ENCODE peak calls at places on chromosomes 1 and 21, in seven cellular contexts. B is uterus, K is tibial artery, T is psoas muscle, G is adrenal gland, R is fibroblast of lung, X is left ventricle myocardium inferior. V is an unnamed sample.

GRCh38 chr1:160354388-160354985 is 11.3 kb downstream of the NCSTN start:
- DNase-seq in B (no peak), K (no peak), T (no peak), G (no peak), R (peak; percentile 17), X (no peak), V (peak; percentile 5)

GRCh38 chr1:73593804-73594203 is 604.2 kb downstream of the LRRIQ3 start:
- DNase-seq in B (no peak), K (no peak), T (no peak), G (peak; percentile 30), R (no peak), X (no peak), V (no peak)

GRCh38 chr1:58441699-58442098 is 104.8 kb downstream of the OMA1 start:
- DNase-seq in B (no peak), K (no peak), T (no peak), G (no peak), R (no peak), X (no peak), V (no peak)

GRCh38 chr1:164473544-164473943 is 85.4 kb upstream of the PBX1 start:
- DNase-seq in B (no peak), K (no peak), T (no peak), G (peak; percentile 17), R (no peak), X (no peak), V (no peak)

GRCh38 chr1:58874327-58874726 is 90.5 kb upstream of the JUN start:
- DNase-seq in B (no peak), K (no peak), T (no peak), G (no peak), R (no peak), X (no peak), V (no peak)

GRCh38 chr1:217134857-217135568 is 411.8 kb upstream of the ESRRG start:
- DNase-seq in B (no peak), K (no peak), T (no peak), G (no peak), R (peak; percentile 26), X (no peak), V (no peak)

GRCh38 chr1:92778371-92778770 is 6.5 kb downstream of the EVI5 start:
- DNase-seq in B (no peak), K (no peak), T (no peak), G (no peak), R (no peak), X (no peak), V (no peak)

GRCh38 chr1:246308533-246309075 is 198.5 kb downstream of the SMYD3 start:
- DNase-seq in B (no peak), K (no peak), T (no peak), G (no peak), R (no peak), X (no peak), V (no peak)

GRCh38 chr1:227929746-227930472 is 17.8 kb downstream of the WNT9A start:
- DNase-seq in B (no peak), K (no peak), T (no peak), G (no peak), R (no peak), X (no peak), V (no peak)

GRCh38 chr21:33769057-33769456 is 126.8 kb downstream of the ITSN1 start:
- DNase-seq in B (no peak), K (no peak), T (no peak), G (no peak), R (no peak), X (no peak), V (no peak)

GRCh38 chr1:23389846-23390321 is 20.2 kb upstream of the ZNF436 start:
- DNase-seq in B (no peak), K (no peak), T (no peak), G (no peak), R (no peak), X (no peak), V (no peak)

GRCh38 chr1:156930483-156930882 is 10.1 kb downstream of the LRRC71 start:
- DNase-seq in B (no peak), K (no peak), T (no peak), G (no peak), R (no peak), X (no peak), V (no peak)

GRCh38 chr21:18608226-18608625 is 204.6 kb upstream of the TMPRSS15 start:
- DNase-seq in B (no peak), K (no peak), T (no peak), G (no peak), R (no peak), X (no peak), V (no peak)

GRCh38 chr1:165179306-165179705 is 177.2 kb downstream of the LMX1A start:
- DNase-seq in B (no peak), K (no peak), T (no peak), G (no peak), R (no peak), X (no peak), V (no peak)

DNA sequence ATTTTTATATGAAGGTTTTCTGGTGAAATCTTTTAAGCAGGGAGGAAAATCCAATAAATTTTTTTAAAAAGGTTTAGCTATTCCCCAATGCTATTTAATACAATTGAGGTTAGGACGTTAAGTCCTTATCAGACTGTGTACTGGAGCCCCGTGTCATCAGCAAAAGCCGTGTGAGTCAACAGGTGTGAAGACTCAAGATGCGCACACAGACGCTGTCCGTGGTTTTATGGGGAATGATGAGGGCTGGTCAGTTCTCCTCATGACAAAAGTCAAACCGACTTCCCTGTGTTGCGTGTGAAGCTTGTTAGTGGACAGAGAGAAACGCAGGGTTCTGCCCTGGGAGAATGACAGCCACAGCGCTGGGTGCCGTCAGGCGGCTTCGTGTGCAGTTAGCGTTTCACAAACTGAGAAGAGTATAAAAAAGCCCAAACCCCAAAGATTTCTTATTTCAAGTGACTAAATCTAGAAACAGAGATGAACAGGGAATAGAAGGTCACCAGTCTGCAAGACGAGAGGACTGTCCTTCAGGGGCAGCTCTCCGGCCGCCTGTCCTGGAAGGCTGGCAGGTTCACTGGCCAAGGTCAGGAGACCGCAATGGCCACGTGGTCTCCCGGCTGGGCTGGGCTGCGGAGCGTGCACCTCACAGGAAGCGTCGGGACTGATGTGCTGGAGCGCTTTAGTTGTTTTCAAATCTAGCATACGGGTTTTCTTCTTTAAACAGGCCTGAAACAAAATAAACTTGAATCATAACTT is 22.4 kb downstream of the PTTG1IP start:
- DNase-seq in B (no peak), K (peak; percentile 45), T (peak; percentile 42), G (peak; percentile 86), R (no peak), X (no peak), V (no peak)
- H3K27ac ChIP-seq in B (no peak overlapping the region), K (no peak overlapping the region), T (peak overlapping the region; percentile 19), G (peak overlapping the region; percentile 72), R (no peak overlapping the region), X (peak overlapping the region; percentile 38), V (no peak overlapping the region)

GRCh38 chr1:1940123-1940425 is 21.0 kb upstream of the TMEM52 start:
- DNase-seq in B (no peak), K (no peak), T (no peak), G (no peak), R (no peak), X (no peak), V (no peak)
- H3K27ac ChIP-seq in B (no peak overlapping the region), K (no peak overlapping the region), T (no peak overlapping the region), G (no peak overlapping the region), R (no peak overlapping the region), X (no peak overlapping the region), V (no peak overlapping the region)

GRCh38 chr1:177984761-177985160 is 14.9 kb upstream of the SEC16B start:
- DNase-seq in B (no peak), K (no peak), T (no peak), G (no peak), R (no peak), X (no peak), V (no peak)

GRCh38 chr1:177979272-177979671 is 9.4 kb upstream of the SEC16B start:
- DNase-seq in B (no peak), K (no peak), T (no peak), G (no peak), R (no peak), X (no peak), V (no peak)

GRCh38 chr1:177981186-177981585 is 11.3 kb upstream of the SEC16B start:
- DNase-seq in B (no peak), K (no peak), T (no peak), G (no peak), R (no peak), X (no peak), V (no peak)

GRCh38 chr1:177983087-177983823 is 13.4 kb upstream of the SEC16B start:
- DNase-seq in B (no peak), K (no peak), T (no peak), G (no peak), R (peak; percentile 18), X (no peak), V (no peak)

DNA sequence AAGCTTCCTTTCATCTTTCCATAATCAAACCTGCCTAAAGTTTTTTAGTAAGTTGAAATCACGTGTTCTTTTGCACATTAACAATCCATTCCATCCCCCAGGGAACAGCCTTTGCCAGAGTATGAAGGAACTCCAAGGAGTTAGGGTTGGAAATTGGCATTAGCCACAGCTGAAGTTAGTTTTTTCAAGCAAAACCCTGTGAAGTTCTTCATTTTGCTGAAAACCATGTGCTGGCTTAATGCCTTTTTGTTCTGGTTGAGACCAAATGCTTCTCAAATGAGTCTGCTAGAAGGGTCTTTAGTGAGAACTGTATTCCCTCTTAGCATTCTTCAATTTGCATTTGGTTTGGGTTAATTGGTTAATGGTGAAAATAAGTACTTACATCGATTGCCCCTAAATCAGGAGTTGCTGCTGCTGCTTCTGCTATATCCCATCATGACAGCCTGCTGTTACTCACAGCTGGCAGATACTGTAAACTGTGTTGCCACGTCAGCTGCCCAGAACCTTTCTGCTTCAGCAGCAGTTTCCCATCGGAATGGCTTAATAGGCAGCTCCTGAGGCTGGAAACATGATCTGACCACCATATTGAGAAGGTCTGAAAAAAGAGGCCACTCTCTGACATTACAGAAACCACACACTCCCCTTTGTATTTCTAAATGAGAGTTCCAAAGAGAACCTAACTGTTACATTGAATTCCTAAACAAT is 14.1 kb upstream of the SEC16B start:
- DNase-seq in B (peak; percentile 70), K (peak; percentile 77), T (peak; percentile 44), G (peak; percentile 46), R (peak; percentile 97), X (peak; percentile 28), V (peak; percentile 1)
- H3K27ac ChIP-seq in B (peak overlapping the region; percentile 53), K (peak overlapping the region; percentile 63), T (peak overlapping the region; percentile 11), G (no peak overlapping the region), R (peak overlapping the region; percentile 18), X (peak overlapping the region; percentile 44), V (no peak overlapping the region)

GRCh38 chr1:116159611-116160010 is 48.4 kb downstream of the MAB21L3 start:
- DNase-seq in B (no peak), K (no peak), T (no peak), G (no peak), R (no peak), X (no peak), V (no peak)

GRCh38 chr1:116161390-116161789 is 50.2 kb downstream of the MAB21L3 start:
- DNase-seq in B (no peak), K (no peak), T (no peak), G (no peak), R (no peak), X (no peak), V (no peak)

GRCh38 chr1:116161877-116162390 is 50.7 kb downstream of the MAB21L3 start:
- DNase-seq in B (no peak), K (no peak), T (no peak), G (no peak), R (no peak), X (no peak), V (no peak)

GRCh38 chr1:116157096-116157495 is 45.9 kb downstream of the MAB21L3 start:
- DNase-seq in B (no peak), K (no peak), T (no peak), G (no peak), R (no peak), X (no peak), V (no peak)

DNA sequence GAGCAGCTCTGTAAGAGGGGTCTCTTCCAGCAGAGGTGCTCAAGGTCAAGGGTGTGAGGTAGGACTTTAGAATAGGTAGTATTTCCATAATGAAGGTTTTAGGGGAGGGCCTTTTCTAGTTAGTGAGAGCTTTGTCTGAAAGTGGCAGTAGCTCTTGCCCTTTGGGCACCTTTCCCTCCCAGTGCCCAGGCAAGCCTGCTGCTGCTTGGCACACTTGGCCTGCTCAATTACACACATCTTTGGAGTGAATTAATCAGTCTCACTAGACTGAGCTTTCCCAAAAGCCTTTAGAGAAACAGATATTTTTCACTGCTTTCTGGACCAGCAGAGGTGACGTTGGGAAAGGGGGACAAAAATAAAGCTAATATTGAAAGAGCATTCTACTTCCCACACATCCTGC is 48.0 kb downstream of the MAB21L3 start:
- DNase-seq in B (no peak), K (no peak), T (no peak), G (no peak), R (no peak), X (no peak), V (no peak)
- H3K27ac ChIP-seq in B (no peak overlapping the region), K (no peak overlapping the region), T (no peak overlapping the region), G (no peak overlapping the region), R (no peak overlapping the region), X (no peak overlapping the region), V (no peak overlapping the region)